ENCODE peak calls at places on chromosomes 6 and 20, in seven cellular contexts. W, B, P, L, U, K and C are unnamed samples.

GRCh38 chr6:87660226-87660886 is 41.7 kb downstream of the AKIRIN2 start:
- DNase-seq in W (no peak), B (no peak), P (no peak), L (no peak), U (no peak), K (no peak), C (no peak)

GRCh38 chr6:89087881-89088280 is 7.3 kb downstream of the PNRC1 start:
- DNase-seq in W (no peak), B (no peak), P (no peak), L (no peak), U (no peak), K (no peak), C (no peak)

GRCh38 chr6:1024587-1024986 is 287.3 kb upstream of the FOXQ1 start:
- DNase-seq in W (no peak), B (no peak), P (no peak), L (no peak), U (peak; percentile 7), K (no peak), C (no peak)

GRCh38 chr20:58710481-58711265 is 18.1 kb downstream of the NPEPL1 start:
- DNase-seq in W (peak; percentile 80), B (no peak), P (no peak), L (no peak), U (no peak), K (no peak), C (no peak)

GRCh38 chr6:124688369-124688768 is 273.9 kb upstream of the RNF217 start:
- DNase-seq in W (no peak), B (no peak), P (no peak), L (no peak), U (no peak), K (no peak), C (no peak)

GRCh38 chr20:63682384-63683139 is 13.9 kb upstream of the TNFRSF6B start:
- DNase-seq in W (no peak), B (peak; percentile 87), P (no peak), L (peak; percentile 78), U (no peak), K (no peak), C (peak; percentile 88)

GRCh38 chr6:12160350-12160749 is 129.8 kb upstream of the EDN1 start:
- DNase-seq in W (no peak), B (no peak), P (no peak), L (no peak), U (peak; percentile 31), K (no peak), C (no peak)

GRCh38 chr20:879626-880025 is 36.5 kb downstream of the ANGPT4 start:
- DNase-seq in W (no peak), B (no peak), P (no peak), L (no peak), U (no peak), K (no peak), C (no peak)

GRCh38 chr6:119720160-119720559 is 370.6 kb upstream of the MAN1A1 start:
- DNase-seq in W (no peak), B (no peak), P (no peak), L (no peak), U (peak; percentile 13), K (peak; percentile 1), C (no peak)

GRCh38 chr6:84460491-84460890 is 233.0 kb upstream of the CEP162 start:
- DNase-seq in W (no peak), B (no peak), P (no peak), L (no peak), U (no peak), K (no peak), C (no peak)

GRCh38 chr6:133259561-133259960 is 18.4 kb downstream of the EYA4 start:
- DNase-seq in W (no peak), B (no peak), P (no peak), L (no peak), U (no peak), K (no peak), C (no peak)

GRCh38 chr6:112912351-112913101 is 565.4 kb downstream of the RFPL4B start:
- DNase-seq in W (no peak), B (peak; percentile 20), P (no peak), L (no peak), U (no peak), K (no peak), C (no peak)

GRCh38 chr20:59994697-59995122 is 36.5 kb downstream of the CDH26 start:
- DNase-seq in W (no peak), B (peak; percentile 14), P (no peak), L (no peak), U (no peak), K (no peak), C (peak; percentile 66)

GRCh38 chr20:49823152-49823847 is 10.7 kb downstream of the SLC9A8 start:
- DNase-seq in W (no peak), B (no peak), P (no peak), L (no peak), U (peak; percentile 73), K (no peak), C (no peak)

GRCh38 chr20:57394087-57395082 is 3.2 kb downstream of the RBM38 start:
- DNase-seq in W (no peak), B (no peak), P (no peak), L (peak; percentile 34), U (no peak), K (no peak), C (no peak)

GRCh38 chr6:138515657-138516056 is 16.4 kb upstream of the NHSL1 start:
- DNase-seq in W (no peak), B (no peak), P (no peak), L (no peak), U (no peak), K (no peak), C (no peak)